ENCODE peak calls at places on chromosomes 3 and 15, in six cellular contexts. One of them, this sample, is unnamed.

GRCh38 chr3:30693470-30694120 is 87.2 kb downstream of the TGFBR2 start:
- DNase-seq in A172: peak
- DNase-seq in NCI-H1417: peak
- DNase-seq in GM03348: peak
- DNase-seq in body of pancreas: peak
- DNase-seq in activated CD8-positive, alpha-beta memory T cell treated with anti-CD3 and anti-CD28 coated beads for 24 hours: no peak
- DNase-seq in this sample: peak

GRCh38 chr15:96023081-96023480 is 307.4 kb upstream of the NR2F2 start:
- DNase-seq in body of pancreas: no peak
- DNase-seq in NCI-H1417: no peak
- DNase-seq in GM03348: no peak
- DNase-seq in A172: no peak
- DNase-seq in activated CD8-positive, alpha-beta memory T cell treated with anti-CD3 and anti-CD28 coated beads for 24 hours: no peak
- DNase-seq in this sample: no peak

GRCh38 chr15:68606332-68606731 is 27.5 kb downstream of the CORO2B start:
- DNase-seq in GM03348: no peak
- DNase-seq in body of pancreas: no peak
- DNase-seq in activated CD8-positive, alpha-beta memory T cell treated with anti-CD3 and anti-CD28 coated beads for 24 hours: no peak
- DNase-seq in NCI-H1417: no peak
- DNase-seq in A172: no peak
- DNase-seq in this sample: no peak

GRCh38 chr15:72116680-72117447 is 1.1 kb downstream of the MYO9A start:
- DNase-seq in body of pancreas: peak
- DNase-seq in GM03348: no peak
- DNase-seq in NCI-H1417: peak
- DNase-seq in activated CD8-positive, alpha-beta memory T cell treated with anti-CD3 and anti-CD28 coated beads for 24 hours: no peak
- DNase-seq in A172: no peak
- DNase-seq in this sample: no peak

GRCh38 chr3:25097023-25097422 is 331.0 kb upstream of the RARB start:
- DNase-seq in GM03348: no peak
- DNase-seq in A172: no peak
- DNase-seq in NCI-H1417: no peak
- DNase-seq in body of pancreas: no peak
- DNase-seq in activated CD8-positive, alpha-beta memory T cell treated with anti-CD3 and anti-CD28 coated beads for 24 hours: no peak
- DNase-seq in this sample: no peak

GRCh38 chr3:186920301-186920700 is 10.0 kb upstream of the ST6GAL1 start:
- DNase-seq in NCI-H1417: no peak
- DNase-seq in GM03348: peak
- DNase-seq in A172: no peak
- DNase-seq in body of pancreas: no peak
- DNase-seq in activated CD8-positive, alpha-beta memory T cell treated with anti-CD3 and anti-CD28 coated beads for 24 hours: no peak
- DNase-seq in this sample: no peak

GRCh38 chr15:94644433-94644832 is 413.1 kb downstream of the MCTP2 start:
- DNase-seq in A172: no peak
- DNase-seq in activated CD8-positive, alpha-beta memory T cell treated with anti-CD3 and anti-CD28 coated beads for 24 hours: no peak
- DNase-seq in NCI-H1417: peak
- DNase-seq in GM03348: no peak
- DNase-seq in body of pancreas: no peak
- DNase-seq in this sample: no peak

GRCh38 chr3:189338366-189338765 is 166.6 kb downstream of the TPRG1 start:
- DNase-seq in A172: no peak
- DNase-seq in GM03348: no peak
- DNase-seq in body of pancreas: no peak
- DNase-seq in NCI-H1417: no peak
- DNase-seq in activated CD8-positive, alpha-beta memory T cell treated with anti-CD3 and anti-CD28 coated beads for 24 hours: no peak
- DNase-seq in this sample: no peak

GRCh38 chr3:193978446-193978845 is 157.5 kb upstream of the HES1 start:
- DNase-seq in activated CD8-positive, alpha-beta memory T cell treated with anti-CD3 and anti-CD28 coated beads for 24 hours: no peak
- DNase-seq in GM03348: no peak
- DNase-seq in NCI-H1417: no peak
- DNase-seq in A172: peak
- DNase-seq in body of pancreas: no peak
- DNase-seq in this sample: no peak

GRCh38 chr3:66398228-66399025 is 102.4 kb downstream of the LRIG1 start:
- DNase-seq in body of pancreas: peak
- DNase-seq in NCI-H1417: peak
- DNase-seq in A172: no peak
- DNase-seq in GM03348: no peak
- DNase-seq in activated CD8-positive, alpha-beta memory T cell treated with anti-CD3 and anti-CD28 coated beads for 24 hours: no peak
- DNase-seq in this sample: no peak

GRCh38 chr3:152254031-152254430 is 14.7 kb upstream of the MBNL1 start:
- DNase-seq in NCI-H1417: no peak
- DNase-seq in activated CD8-positive, alpha-beta memory T cell treated with anti-CD3 and anti-CD28 coated beads for 24 hours: no peak
- DNase-seq in A172: no peak
- DNase-seq in body of pancreas: no peak
- DNase-seq in GM03348: no peak
- DNase-seq in this sample: no peak

GRCh38 chr3:18079739-18080138 is 337.3 kb upstream of the TBC1D5 start:
- DNase-seq in A172: peak
- DNase-seq in body of pancreas: no peak
- DNase-seq in GM03348: no peak
- DNase-seq in NCI-H1417: no peak
- DNase-seq in activated CD8-positive, alpha-beta memory T cell treated with anti-CD3 and anti-CD28 coated beads for 24 hours: no peak
- DNase-seq in this sample: peak

GRCh38 chr15:75359537-75360250 is 8.7 kb downstream of the MAN2C1 start:
- DNase-seq in activated CD8-positive, alpha-beta memory T cell treated with anti-CD3 and anti-CD28 coated beads for 24 hours: peak
- DNase-seq in body of pancreas: no peak
- DNase-seq in GM03348: no peak
- DNase-seq in A172: no peak
- DNase-seq in NCI-H1417: no peak
- DNase-seq in this sample: no peak

GRCh38 chr15:79023546-79023890 is 67.1 kb downstream of the RASGRF1 start:
- DNase-seq in GM03348: no peak
- DNase-seq in NCI-H1417: no peak
- DNase-seq in body of pancreas: no peak
- DNase-seq in A172: no peak
- DNase-seq in activated CD8-positive, alpha-beta memory T cell treated with anti-CD3 and anti-CD28 coated beads for 24 hours: no peak
- DNase-seq in this sample: no peak

GRCh38 chr3:100700708-100701107 is 8.6 kb upstream of the TFG start:
- DNase-seq in activated CD8-positive, alpha-beta memory T cell treated with anti-CD3 and anti-CD28 coated beads for 24 hours: no peak
- DNase-seq in GM03348: no peak
- DNase-seq in body of pancreas: no peak
- DNase-seq in A172: no peak
- DNase-seq in NCI-H1417: no peak
- DNase-seq in this sample: no peak

GRCh38 chr3:48120223-48120622 is 68.0 kb downstream of the CDC25A start:
- DNase-seq in activated CD8-positive, alpha-beta memory T cell treated with anti-CD3 and anti-CD28 coated beads for 24 hours: no peak
- DNase-seq in A172: no peak
- DNase-seq in body of pancreas: no peak
- DNase-seq in NCI-H1417: no peak
- DNase-seq in GM03348: no peak
- DNase-seq in this sample: no peak

GRCh38 chr3:145251311-145251710 is 909.7 kb downstream of the PLOD2 start:
- DNase-seq in activated CD8-positive, alpha-beta memory T cell treated with anti-CD3 and anti-CD28 coated beads for 24 hours: no peak
- DNase-seq in A172: no peak
- DNase-seq in NCI-H1417: no peak
- DNase-seq in GM03348: no peak
- DNase-seq in body of pancreas: no peak
- DNase-seq in this sample: no peak

GRCh38 chr3:189186093-189186492 is 14.3 kb downstream of the TPRG1 start:
- DNase-seq in activated CD8-positive, alpha-beta memory T cell treated with anti-CD3 and anti-CD28 coated beads for 24 hours: no peak
- DNase-seq in NCI-H1417: no peak
- DNase-seq in A172: no peak
- DNase-seq in body of pancreas: peak
- DNase-seq in GM03348: peak
- DNase-seq in this sample: peak

GRCh38 chr3:108391917-108392585 is 95.7 kb downstream of the HHLA2 start:
- DNase-seq in NCI-H1417: no peak
- DNase-seq in activated CD8-positive, alpha-beta memory T cell treated with anti-CD3 and anti-CD28 coated beads for 24 hours: no peak
- DNase-seq in body of pancreas: no peak
- DNase-seq in A172: no peak
- DNase-seq in GM03348: no peak
- DNase-seq in this sample: no peak

This sample was measured in NCI-H226.